ENCODE peak calls at places on chromosome 1, in eight cellular contexts. W, I, F, H, O, X, T and G are unnamed samples.

GRCh38 chr1:230267338-230268065 is 158.6 kb downstream of the PGBD5 start:
- DNase-seq in W (no peak), X (no peak), F (no peak), I (no peak), O (no peak), H (no peak), T (no peak), G (peak; percentile 64)

GRCh38 chr1:244224487-244225430 is 173.7 kb downstream of the ZBTB18 start:
- DNase-seq in T (no peak), F (no peak), I (no peak), H (no peak), O (no peak), X (peak; percentile 55), W (no peak), G (no peak)

GRCh38 chr1:200040516-200041138 is 13.1 kb downstream of the NR5A2 start:
- DNase-seq in T (no peak), O (no peak), X (no peak), F (no peak), W (no peak), I (peak; percentile 15), H (no peak), G (no peak)

GRCh38 chr1:39127513-39127912 is 77.0 kb upstream of the MACF1 start:
- DNase-seq in W (no peak), T (peak; percentile 89), F (no peak), I (no peak), H (no peak), X (peak; percentile 96), O (no peak), G (no peak)

GRCh38 chr1:2276803-2277580 is 48.9 kb downstream of the SKI start:
- DNase-seq in X (peak; percentile 82), F (no peak), O (no peak), I (no peak), W (no peak), H (no peak), T (no peak), G (no peak)

GRCh38 chr1:55700359-55701130 is 485.4 kb upstream of the USP24 start:
- DNase-seq in F (no peak), H (no peak), X (peak; percentile 62), T (no peak), W (no peak), O (no peak), I (no peak), G (no peak)

GRCh38 chr1:11990303-11991032 is 10.2 kb downstream of the MFN2 start:
- DNase-seq in W (no peak), I (no peak), F (no peak), O (no peak), H (no peak), T (peak; percentile 95), X (no peak), G (no peak)

GRCh38 chr1:214044438-214045214 is 56.9 kb downstream of the PROX1 start:
- DNase-seq in T (no peak), F (no peak), W (no peak), X (no peak), O (no peak), H (no peak), I (peak; percentile 23), G (no peak)

GRCh38 chr1:215028954-215029353 is 53.6 kb upstream of the KCNK2 start:
- DNase-seq in F (no peak), X (no peak), T (no peak), I (no peak), H (no peak), O (no peak), W (no peak), G (no peak)

GRCh38 chr1:48870596-48870995 is 93.9 kb upstream of the BEND5 start:
- DNase-seq in I (no peak), O (no peak), T (peak; percentile 21), W (no peak), H (no peak), X (peak; percentile 40), F (no peak), G (no peak)

GRCh38 chr1:67213164-67213563 is 46.9 kb downstream of the IL23R start:
- DNase-seq in T (peak; percentile 12), O (peak; percentile 20), F (no peak), I (no peak), X (peak; percentile 31), H (no peak), W (no peak), G (no peak)

GRCh38 chr1:32498751-32499150 is 33.9 kb downstream of the ZBTB8B start:
- DNase-seq in T (no peak), W (no peak), F (no peak), H (no peak), I (no peak), O (no peak), X (no peak), G (no peak)

GRCh38 chr1:240385985-240386978 is 225.7 kb downstream of the GREM2 start:
- DNase-seq in T (peak; percentile 46), X (peak; percentile 93), W (no peak), I (no peak), O (peak; percentile 75), H (no peak), F (no peak), G (no peak)

GRCh38 chr1:108107658-108108057 is 92.5 kb downstream of the SLC25A24 start:
- DNase-seq in W (no peak), T (peak; percentile 30), I (no peak), H (no peak), F (no peak), X (peak; percentile 90), O (peak; percentile 2), G (no peak)

GRCh38 chr1:86696522-86696921 is 7.9 kb upstream of the SH3GLB1 start:
- DNase-seq in H (no peak), I (no peak), T (no peak), X (peak; percentile 68), O (no peak), W (no peak), F (no peak), G (no peak)

GRCh38 chr1:198246331-198246730 is 89.5 kb downstream of the NEK7 start:
- DNase-seq in W (no peak), O (no peak), H (no peak), F (no peak), X (no peak), T (no peak), I (no peak), G (no peak)

GRCh38 chr1:165525708-165526107 is 18.1 kb upstream of the LRRC52 start:
- DNase-seq in W (no peak), I (no peak), H (no peak), O (no peak), X (no peak), T (no peak), F (no peak), G (no peak)

GRCh38 chr1:9836632-9836960 is 12.8 kb upstream of the CLSTN1 start:
- DNase-seq in F (no peak), H (no peak), X (no peak), O (no peak), W (no peak), I (peak; percentile 83), T (no peak), G (no peak)